ENCODE peak calls at places on chromosomes 11 and 22, in eight cellular contexts. X is fibroblast of mammary gland; G is ELF-1; Y is left cardiac atrium; C is hypothalamus; V is suprapubic skin; S is HS-5; Q is stimulated activated CD4-positive, alpha-beta T cell treated with anti-CD3 and anti-CD28 coated beads, Interleukin-15, amount 100 ng/mL, for 1 hour. B is an unnamed sample.

GRCh38 chr11:34492806-34493414 is 20.7 kb downstream of the ELF5 start:
- DNase-seq in X (peak; percentile 66), S (peak; percentile 42), C (no peak), V (no peak), Q (peak; percentile 13), Y (peak; percentile 65), G (peak; percentile 32), B (no peak)

GRCh38 chr22:46035380-46035741 is 58.4 kb upstream of the WNT7B start:
- DNase-seq in Y (no peak), X (no peak), C (no peak), Q (no peak), G (no peak), V (no peak), S (no peak), B (no peak)

GRCh38 chr11:60925685-60926267 is 1.5 kb downstream of the TMEM132A start:
- DNase-seq in Y (no peak), Q (no peak), V (no peak), X (peak; percentile 71), G (no peak), S (no peak), C (no peak), B (peak; percentile 59)

GRCh38 chr22:18042685-18043084 is 18.3 kb upstream of the MICAL3 start:
- DNase-seq in S (no peak), V (no peak), G (no peak), Y (no peak), C (no peak), Q (no peak), X (no peak), B (no peak)

GRCh38 chr11:112588252-112588668 is 327.6 kb upstream of the PLET1 start:
- DNase-seq in Y (peak; percentile 63), Q (no peak), V (no peak), S (peak; percentile 73), G (peak; percentile 66), C (peak; percentile 53), X (peak; percentile 87), B (no peak)

GRCh38 chr22:40179535-40179934 is 1.8 kb downstream of the TNRC6B start:
- DNase-seq in S (no peak), Y (no peak), C (no peak), Q (no peak), X (no peak), V (no peak), G (no peak), B (no peak)

GRCh38 chr22:30809086-30809485 is 114.4 kb downstream of the OSBP2 start:
- DNase-seq in Q (no peak), Y (no peak), X (peak; percentile 59), C (no peak), S (peak; percentile 33), G (no peak), V (no peak), B (no peak)

GRCh38 chr11:45885921-45886721 is 670 bp downstream of the MAPK8IP1 start:
- DNase-seq in Y (no peak), G (peak; percentile 45), C (no peak), Q (no peak), X (no peak), V (no peak), S (no peak), B (no peak)

GRCh38 chr11:127000291-127000968 is at the start of gene KIRREL3:
- DNase-seq in X (no peak), C (peak; percentile 45), V (no peak), S (no peak), Q (no peak), G (peak; percentile 37), Y (peak; percentile 40), B (no peak)

GRCh38 chr11:66868082-66868725 is 11.3 kb downstream of the LRFN4 start:
- DNase-seq in S (no peak), Y (no peak), C (no peak), V (no peak), X (no peak), Q (no peak), G (no peak), B (no peak)

GRCh38 chr11:134272381-134273316 is 3.5 kb upstream of the GLB1L3 start:
- DNase-seq in G (peak; percentile 58), C (no peak), Q (no peak), X (peak; percentile 42), V (no peak), S (no peak), Y (no peak), B (no peak)

GRCh38 chr11:10930224-10930960 is 72.5 kb upstream of the ZBED5 start:
- DNase-seq in C (peak; percentile 25), G (no peak), V (no peak), S (no peak), X (peak; percentile 42), Y (no peak), Q (no peak), B (no peak)

GRCh38 chr11:60700689-60701508 is 1.5 kb downstream of the MS4A8 start:
- DNase-seq in G (peak; percentile 78), V (no peak), S (peak; percentile 4), Y (no peak), C (no peak), X (peak; percentile 2), Q (no peak), B (no peak)

GRCh38 chr11:66619080-66619554 is 2.7 kb downstream of the RBM14 start:
- DNase-seq in V (no peak), G (peak; percentile 53), X (peak; percentile 58), S (no peak), C (no peak), Y (no peak), Q (no peak), B (no peak)

GRCh38 chr11:115222218-115222862 is 281.9 kb downstream of the CADM1 start:
- DNase-seq in Q (no peak), X (peak; percentile 46), G (no peak), V (no peak), C (no peak), S (peak; percentile 32), Y (no peak), B (no peak)

GRCh38 chr22:18154821-18155390 is 4.9 kb downstream of the USP18 start:
- DNase-seq in V (no peak), C (no peak), Q (no peak), G (no peak), S (no peak), X (no peak), Y (no peak), B (no peak)

B was measured in T1000.